ENCODE peak calls at places on chromosomes 13 and 19, in ten cellular contexts. O is AG04450; R is stomach; Z is left ventricle myocardium inferior; Q is psoas muscle; M is CD4-positive, CD25-positive, alpha-beta regulatory T cell; U is left lung; K is SJSA1; P is mammary epithelial cell; V is heart left ventricle. B is an unnamed sample.
A peak's percentile ranks its signal among the peaks of the same experiment; 100 is the strongest.

GRCh38 chr19:47176627-47177090 is 46.0 kb downstream of the SAE1 start:
- DNase-seq in K (peak; percentile 84), Z (no peak), Q (no peak), O (peak; percentile 85), P (peak; percentile 74), U (no peak), V (no peak), M (peak; percentile 60), R (no peak), B (no peak)

GRCh38 chr13:48641404-48641803 is 12.3 kb upstream of the CYSLTR2 start:
- DNase-seq in Z (no peak), R (no peak), U (no peak), O (no peak), Q (no peak), P (no peak), M (no peak), V (no peak), K (no peak), B (no peak)

GRCh38 chr19:5667751-5668271 is 12.5 kb downstream of the MICOS13 start:
- DNase-seq in P (no peak), K (no peak), M (no peak), Z (no peak), O (no peak), R (no peak), Q (no peak), V (no peak), U (no peak), B (no peak)

GRCh38 chr13:73040479-73040878 is 18.3 kb upstream of the KLF5 start:
- DNase-seq in V (no peak), P (no peak), U (no peak), M (no peak), Q (no peak), Z (no peak), R (no peak), K (no peak), O (no peak), B (no peak)

GRCh38 chr13:22114630-22115311 is 443.9 kb downstream of the FGF9 start:
- DNase-seq in K (peak; percentile 14), M (peak; percentile 51), V (no peak), P (no peak), O (no peak), Q (no peak), R (no peak), Z (no peak), U (no peak), B (no peak)

GRCh38 chr13:22703601-22704209 is 477.1 kb upstream of the SGCG start:
- DNase-seq in P (peak; percentile 1), Z (no peak), R (no peak), Q (no peak), K (no peak), M (no peak), V (no peak), O (no peak), U (no peak), B (no peak)

GRCh38 chr13:105346141-105346766 is 1189.2 kb downstream of the EFNB2 start:
- DNase-seq in Q (no peak), V (no peak), Z (no peak), O (peak; percentile 52), U (no peak), M (no peak), K (peak; percentile 79), P (peak; percentile 69), R (no peak), B (no peak)

GRCh38 chr19:5826531-5827341 is 12.8 kb downstream of the FUT6 start:
- DNase-seq in R (peak; percentile 78), M (no peak), K (no peak), O (no peak), Q (peak; percentile 40), U (peak; percentile 58), V (peak; percentile 78), Z (peak; percentile 66), P (no peak), B (no peak)

GRCh38 chr13:71067164-71067815 is 799.7 kb downstream of the DACH1 start:
- DNase-seq in Q (no peak), O (no peak), K (no peak), Z (no peak), U (no peak), V (no peak), M (no peak), P (no peak), R (no peak), B (no peak)

GRCh38 chr13:47901451-47901850 is 99.6 kb downstream of the SUCLA2 start:
- DNase-seq in R (no peak), V (no peak), O (no peak), K (no peak), M (no peak), Q (no peak), Z (no peak), U (no peak), P (no peak), B (no peak)

GRCh38 chr19:2495651-2496316 is 19.9 kb downstream of the GADD45B start:
- DNase-seq in M (no peak), O (no peak), K (peak; percentile 62), Q (no peak), R (peak; percentile 65), Z (no peak), U (peak; percentile 73), V (no peak), P (no peak), B (peak; percentile 86)

GRCh38 chr13:109145631-109146030 is 516.2 kb downstream of the MYO16 start:
- DNase-seq in Z (no peak), M (peak; percentile 2), U (no peak), Q (no peak), P (peak; percentile 72), R (peak; percentile 55), K (peak; percentile 96), O (peak; percentile 44), V (no peak), B (no peak)

GRCh38 chr19:13056052-13056660 is 46.5 kb downstream of the LYL1 start:
- DNase-seq in R (peak; percentile 52), K (peak; percentile 74), P (peak; percentile 90), O (no peak), V (no peak), Z (peak; percentile 61), Q (no peak), U (peak; percentile 86), M (no peak), B (peak; percentile 86)

GRCh38 chr13:112955956-112956355 is 13.1 kb upstream of the MCF2L start:
- DNase-seq in Z (no peak), V (peak; percentile 18), P (no peak), Q (no peak), M (no peak), O (no peak), K (no peak), R (no peak), U (no peak), B (no peak)
- H3K27me3 ChIP-seq in Z (peaks cover 12% of the 10 kb centered on the region), V (no peaks in the 10 kb centered on the region), P (no peaks in the 10 kb centered on the region), Q (peaks cover 40% of the 10 kb centered on the region), M (no peaks in the 10 kb centered on the region), O (peaks cover 65% of the 10 kb centered on the region), K (peaks cover 5% of the 10 kb centered on the region), R (no peaks in the 10 kb centered on the region), U (no peaks in the 10 kb centered on the region), B (no peaks in the 10 kb centered on the region)

DNA sequence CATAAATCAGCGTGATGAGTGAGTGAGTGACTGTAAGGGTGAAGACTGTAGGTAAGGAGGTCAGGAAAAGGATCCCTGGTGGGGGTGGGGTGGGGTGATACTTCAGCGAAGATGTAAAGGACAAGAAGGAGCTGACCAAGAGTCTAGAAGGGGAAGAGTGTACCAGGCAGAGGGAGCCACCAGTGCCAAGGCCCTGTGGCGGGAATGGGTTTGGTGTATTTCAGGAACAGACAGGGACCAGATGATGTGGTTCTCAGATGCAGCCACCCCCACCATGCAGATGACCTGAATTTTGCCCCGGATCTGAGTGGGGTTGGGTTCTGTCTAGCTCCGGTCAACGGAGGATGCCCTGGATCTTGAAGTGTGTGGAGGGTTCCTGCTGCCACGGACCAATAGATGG is 30.1 kb upstream of the SLC7A10 start:
- DNase-seq in P (no peak), O (no peak), M (no peak), Z (no peak), K (no peak), R (no peak), Q (no peak), U (no peak), V (no peak), B (no peak)
- H3K27me3 ChIP-seq in P (no peaks in the 10 kb centered on the region), O (peaks cover 3% of the 10 kb centered on the region), M (no peaks in the 10 kb centered on the region), Z (peaks cover 63% of the 10 kb centered on the region), K (peaks cover 2% of the 10 kb centered on the region), R (no peaks in the 10 kb centered on the region), Q (no peaks in the 10 kb centered on the region), U (peaks cover 33% of the 10 kb centered on the region), V (peaks cover 39% of the 10 kb centered on the region), B (no peaks in the 10 kb centered on the region)

GRCh38 chr13:91960947-91961346 is 562.5 kb downstream of the GPC5 start:
- DNase-seq in Q (no peak), V (no peak), O (no peak), M (no peak), U (no peak), R (no peak), P (no peak), K (no peak), Z (no peak), B (no peak)

GRCh38 chr13:91950803-91951202 is 552.4 kb downstream of the GPC5 start:
- DNase-seq in P (no peak), U (no peak), Q (no peak), M (no peak), R (no peak), K (no peak), Z (no peak), V (no peak), O (no peak), B (no peak)

GRCh38 chr13:91955546-91956355 is 557.3 kb downstream of the GPC5 start:
- DNase-seq in R (no peak), O (no peak), M (no peak), Q (no peak), Z (no peak), V (no peak), U (no peak), P (no peak), K (no peak), B (no peak)
- H3K27me3 ChIP-seq in R (no peaks in the 10 kb centered on the region), O (no peaks in the 10 kb centered on the region), M (no peaks in the 10 kb centered on the region), Q (no peaks in the 10 kb centered on the region), Z (no peaks in the 10 kb centered on the region), V (no peaks in the 10 kb centered on the region), U (no peaks in the 10 kb centered on the region), P (no peaks in the 10 kb centered on the region), K (no peaks in the 10 kb centered on the region), B (no peaks in the 10 kb centered on the region)

GRCh38 chr19:10289167-10289835 is 451 bp upstream of the ICAM5 start:
- DNase-seq in R (peak; percentile 37), U (peak; percentile 69), Q (peak; percentile 40), V (no peak), K (peak; percentile 52), Z (no peak), M (peak; percentile 66), O (no peak), P (no peak), B (no peak)

GRCh38 chr19:10284641-10285278 is 2.0 kb upstream of the ICAM4 start:
- DNase-seq in O (no peak), Q (no peak), R (no peak), K (no peak), U (no peak), Z (no peak), P (no peak), V (no peak), M (no peak), B (no peak)

GRCh38 chr19:10285393-10285792 is 1.4 kb upstream of the ICAM4 start:
- DNase-seq in R (no peak), K (no peak), M (no peak), P (no peak), U (no peak), O (no peak), V (no peak), Z (no peak), Q (no peak), B (no peak)

GRCh38 chr19:10288662-10289166 is 1.0 kb upstream of the ICAM5 start:
- DNase-seq in K (no peak), P (no peak), M (no peak), Q (no peak), U (no peak), R (peak; percentile 37), V (no peak), O (no peak), Z (no peak), B (peak; percentile 59)

GRCh38 chr19:10286803-10287737 is at the start of gene ICAM4:
- DNase-seq in U (peak; percentile 85), R (peak; percentile 81), M (no peak), Z (peak; percentile 87), V (peak; percentile 92), P (no peak), K (no peak), O (no peak), Q (peak; percentile 60), B (no peak)
- H3K27me3 ChIP-seq in U (peaks cover 49% of the 10 kb centered on the region), R (peaks cover 54% of the 10 kb centered on the region), M (peaks cover 8% of the 10 kb centered on the region), Z (peaks cover 54% of the 10 kb centered on the region), V (peaks cover 49% of the 10 kb centered on the region), P (no peaks in the 10 kb centered on the region), K (peaks cover 29% of the 10 kb centered on the region), O (no peaks in the 10 kb centered on the region), Q (peaks cover 58% of the 10 kb centered on the region), B (no peaks in the 10 kb centered on the region)